ENCODE peak calls at places on chromosomes 16 and 17, in six cellular contexts. Q is naive thymus-derived CD4-positive, alpha-beta T cell; U is pancreas; P is GM12878; L is cardiac fibroblast; S is skeletal muscle cell. B is an unnamed sample.

GRCh38 chr16:48234630-48235029 is 9.5 kb upstream of the LONP2 start:
- DNase-seq in S (no peak), U (no peak), Q (no peak), L (no peak), P (no peak), B (no peak)

GRCh38 chr17:58710948-58711552 is 18.6 kb downstream of the RAD51C start:
- DNase-seq in L (peak; percentile 83), P (no peak), S (no peak), U (peak; percentile 19), Q (peak; percentile 34), B (peak; percentile 81)

GRCh38 chr17:18033442-18034099 is 5.4 kb downstream of the ATPAF2 start:
- DNase-seq in S (peak; percentile 55), P (peak; percentile 67), Q (peak; percentile 77), L (peak; percentile 93), U (peak; percentile 59), B (peak; percentile 94)

GRCh38 chr17:68860941-68861340 is 94.3 kb downstream of the ABCA8 start:
- DNase-seq in S (no peak), U (no peak), L (no peak), Q (no peak), P (no peak), B (no peak)

GRCh38 chr17:29930399-29931010 is 477 bp upstream of the SSH2 start:
- DNase-seq in Q (no peak), L (no peak), P (no peak), S (no peak), U (no peak), B (peak; percentile 69)

GRCh38 chr16:8686879-8687278 is 12.5 kb downstream of the ABAT start:
- DNase-seq in L (no peak), S (no peak), Q (no peak), P (no peak), U (peak; percentile 39), B (no peak)

GRCh38 chr17:74116087-74116717 is 87.3 kb upstream of the RPL38 start:
- DNase-seq in P (no peak), L (no peak), Q (no peak), S (no peak), U (no peak), B (no peak)

GRCh38 chr16:79437764-79438728 is 162.5 kb downstream of the MAF start:
- DNase-seq in U (peak; percentile 13), L (no peak), Q (no peak), P (no peak), S (no peak), B (peak; percentile 2)

GRCh38 chr17:50626037-50626574 is 8.6 kb upstream of the ABCC3 start:
- DNase-seq in L (peak; percentile 81), U (peak; percentile 80), S (peak; percentile 18), Q (peak; percentile 54), P (no peak), B (peak; percentile 83)

GRCh38 chr17:45451131-45451530 is 18.5 kb upstream of the ARHGAP27 start:
- DNase-seq in Q (no peak), U (no peak), P (no peak), L (no peak), S (no peak), B (no peak)

GRCh38 chr16:47970291-47970931 is 185.4 kb downstream of the ABCC12 start:
- DNase-seq in Q (no peak), S (no peak), L (peak; percentile 63), P (no peak), U (no peak), B (peak; percentile 69)

GRCh38 chr16:69526831-69527655 is 38.7 kb upstream of the NFAT5 start:
- DNase-seq in P (no peak), Q (no peak), U (no peak), L (no peak), S (no peak), B (no peak)

DNA sequence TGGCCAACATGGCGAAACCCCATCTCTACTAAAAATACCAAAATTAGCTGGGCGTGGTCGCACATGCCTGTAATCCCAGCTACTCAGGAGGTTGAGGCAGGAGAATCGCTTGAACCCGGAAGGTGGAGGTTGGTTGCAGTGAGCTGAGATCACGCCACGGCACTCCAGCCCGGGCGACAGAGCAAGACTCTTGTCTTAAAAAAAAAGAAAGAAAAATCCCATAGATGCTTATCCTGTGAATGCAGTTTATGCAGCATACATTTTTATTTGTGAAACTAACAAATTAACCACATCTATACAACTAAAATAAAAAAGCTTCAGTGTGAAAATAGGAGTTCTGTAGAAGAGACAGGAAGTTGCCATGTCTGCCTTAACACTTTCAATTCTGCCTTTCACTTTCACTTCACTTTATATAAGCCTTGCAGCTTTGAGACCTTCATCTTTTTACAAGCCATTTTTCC is 7.1 kb downstream of the IGSF6 start:
- DNase-seq in U (no peak), L (peak; percentile 59), S (no peak), Q (peak; percentile 74), P (peak; percentile 69), B (peak; percentile 67)
- H3K4me3 ChIP-seq in U (no peak overlapping the region), L (peak overlapping the region; percentile 32), S (no peak overlapping the region), Q (peak overlapping the region; percentile 57), P (peak overlapping the region; percentile 58), B (no peak overlapping the region)

DNA sequence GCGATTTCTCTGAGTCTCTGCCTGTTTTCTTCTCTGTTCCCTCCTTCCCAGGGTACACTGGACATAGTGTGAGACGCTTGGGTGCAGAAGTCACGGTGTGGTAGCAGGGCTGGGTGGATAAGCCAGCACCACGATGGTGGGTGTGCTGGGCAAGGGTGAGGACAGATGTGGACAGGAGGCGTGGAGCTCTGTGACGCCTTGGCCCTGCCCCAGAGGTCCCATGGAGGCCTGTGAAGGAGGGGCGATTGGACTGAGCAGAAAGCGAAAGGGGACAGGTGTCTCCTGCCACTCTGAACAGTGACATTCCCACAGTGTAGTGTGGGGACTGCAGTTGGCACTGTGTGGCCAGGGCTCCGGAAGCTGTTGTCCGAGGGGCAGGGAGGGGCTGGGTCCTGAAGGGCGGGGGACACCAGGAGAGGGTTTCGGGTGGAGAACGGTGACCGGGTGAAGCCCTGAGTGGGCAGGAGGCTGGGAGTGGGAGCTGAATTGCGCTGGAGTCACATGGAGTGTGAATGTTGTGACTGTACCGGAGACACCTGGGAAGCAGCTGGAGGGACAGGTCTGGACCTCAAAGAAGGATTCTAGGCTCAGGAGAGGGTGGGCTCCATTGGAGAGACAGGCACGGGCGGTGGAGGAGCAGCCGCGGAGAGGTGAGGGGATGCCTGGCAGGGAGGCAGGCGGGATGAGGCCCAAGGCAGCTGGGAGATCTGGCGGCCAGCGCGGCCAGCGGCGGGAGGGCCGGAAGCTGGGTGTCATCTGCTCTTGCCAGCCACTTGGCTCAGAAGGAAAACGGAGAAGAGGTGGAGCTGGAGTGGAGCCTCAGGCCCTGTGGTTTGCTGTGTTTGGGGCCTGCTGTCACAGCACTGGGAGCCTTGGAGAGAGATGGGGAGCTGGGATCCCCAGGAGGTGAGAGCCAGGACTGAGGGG is 7.5 kb downstream of the TBC1D24 start:
- DNase-seq in Q (no peak), S (peak; percentile 31), U (peak; percentile 67), L (peak; percentile 42), P (no peak), B (peak; percentile 13)
- H3K4me3 ChIP-seq in Q (no peak overlapping the region), S (peak overlapping the region; percentile 7), U (peak overlapping the region; percentile 28), L (no peak overlapping the region), P (no peak overlapping the region), B (no peak overlapping the region)

GRCh38 chr16:67967183-67967955 is 1.1 kb downstream of the SLC12A4 start:
- DNase-seq in Q (peak; percentile 10), S (no peak), U (no peak), P (no peak), L (peak; percentile 41), B (peak; percentile 37)

GRCh38 chr16:67965668-67966548 is 2.5 kb downstream of the SLC12A4 start:
- DNase-seq in L (peak; percentile 17), U (no peak), S (no peak), P (no peak), Q (no peak), B (peak; percentile 48)

GRCh38 chr16:67967956-67968439 is 439 bp downstream of the SLC12A4 start:
- DNase-seq in Q (peak; percentile 16), P (no peak), U (no peak), L (peak; percentile 30), S (no peak), B (peak; percentile 28)

GRCh38 chr16:67968440-67969285 is at the start of gene SLC12A4:
- DNase-seq in U (peak; percentile 77), L (peak; percentile 70), P (no peak), S (peak; percentile 40), Q (peak; percentile 84), B (peak; percentile 69)

DNA sequence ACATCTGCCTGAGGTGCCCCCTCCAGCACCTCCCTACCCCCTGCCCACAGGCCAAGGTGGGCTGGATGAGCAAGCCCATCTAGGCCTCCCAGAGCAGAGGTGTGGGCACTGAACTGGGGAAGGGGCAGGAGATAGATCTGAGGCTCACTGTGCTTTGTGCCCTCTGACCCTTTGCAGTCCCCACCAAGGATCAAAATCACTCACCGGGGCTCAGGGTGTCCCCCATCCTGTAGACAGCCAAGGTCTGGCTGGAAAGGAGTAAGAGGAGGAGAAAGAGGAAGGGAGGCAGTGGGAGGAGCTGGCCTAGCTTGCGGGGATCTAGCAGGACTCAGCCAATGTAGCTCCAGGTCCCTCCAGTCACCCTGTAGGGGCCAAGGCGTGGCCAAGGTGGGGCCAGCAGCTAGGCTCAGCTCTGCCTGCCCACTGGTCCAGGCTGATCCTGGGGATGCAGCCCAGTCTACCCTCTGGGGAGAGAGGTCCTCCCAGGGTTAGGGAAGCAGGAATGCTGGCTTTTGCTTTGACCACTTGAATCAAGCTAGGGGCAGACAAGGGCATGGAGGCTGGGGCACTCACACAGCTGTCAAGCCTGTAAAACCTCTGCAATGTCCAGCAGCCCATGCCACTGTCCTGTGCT is 1.8 kb downstream of the SLC12A4 start:
- DNase-seq in L (peak; percentile 60), P (no peak), U (no peak), Q (no peak), S (no peak), B (peak; percentile 37)
- H3K4me3 ChIP-seq in L (peak overlapping the region; percentile 82), P (peak overlapping the region; percentile 96), U (peak overlapping the region; percentile 80), Q (peak overlapping the region; percentile 88), S (peak overlapping the region; percentile 67), B (peak overlapping the region; percentile 84)

GRCh38 chr16:84016477-84016876 is 26.1 kb downstream of the SLC38A8 start:
- DNase-seq in Q (no peak), P (no peak), U (no peak), S (no peak), L (no peak), B (no peak)

GRCh38 chr16:84013787-84014569 is 28.6 kb downstream of the SLC38A8 start:
- DNase-seq in Q (peak; percentile 50), L (peak; percentile 61), P (peak; percentile 42), U (peak; percentile 91), S (no peak), B (peak; percentile 70)

GRCh38 chr16:84018710-84019109 is 23.9 kb downstream of the SLC38A8 start:
- DNase-seq in Q (no peak), U (no peak), P (no peak), L (no peak), S (no peak), B (no peak)

GRCh38 chr16:84015399-84015798 is 27.2 kb downstream of the SLC38A8 start:
- DNase-seq in L (no peak), Q (no peak), P (no peak), S (no peak), U (no peak), B (no peak)

DNA sequence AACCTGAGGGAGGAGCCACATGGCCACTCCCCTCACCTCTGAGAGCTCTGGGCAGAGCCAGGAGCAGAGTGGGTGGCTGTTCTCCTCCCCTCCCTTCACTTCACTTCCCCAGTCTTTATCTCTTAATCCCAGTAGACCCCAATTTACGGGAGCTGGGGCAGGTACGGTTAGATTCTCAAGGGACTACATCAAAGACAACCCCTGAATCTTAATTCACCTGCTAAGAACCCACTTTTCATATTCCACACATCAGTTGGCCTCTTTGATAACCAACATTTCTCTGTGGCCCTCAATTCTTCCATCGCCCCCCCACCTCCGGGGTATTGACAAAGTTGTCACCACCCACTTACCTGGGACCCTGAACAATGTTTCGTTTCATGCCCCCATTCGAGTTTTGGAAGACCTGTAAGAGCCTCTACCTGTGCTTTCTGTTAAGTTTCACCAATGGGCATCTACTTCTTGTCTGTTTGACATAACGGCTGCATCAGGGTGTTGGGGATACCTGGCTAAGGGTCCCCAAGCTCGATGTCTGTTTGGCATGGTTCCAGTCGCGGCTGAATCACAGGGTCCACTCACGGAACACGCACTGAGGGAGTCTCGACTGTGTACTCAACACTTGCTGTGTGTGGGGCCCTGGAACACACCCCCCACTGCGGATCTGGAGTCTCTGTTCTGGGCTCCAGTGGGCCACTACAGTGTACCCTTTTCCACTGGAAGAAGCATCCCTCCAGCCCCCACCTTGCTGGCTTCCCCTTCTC is 27.8 kb downstream of the SLC38A8 start:
- DNase-seq in U (no peak), Q (no peak), L (no peak), P (no peak), S (no peak), B (no peak)
- H3K4me3 ChIP-seq in U (no peak overlapping the region), Q (no peak overlapping the region), L (no peak overlapping the region), P (no peak overlapping the region), S (no peak overlapping the region), B (no peak overlapping the region)

B was measured in choroid plexus epithelial cell.